ENCODE peak calls at places on chromosomes 3 and 15, in five cellular contexts. V, G, S, W and M are unnamed samples.
A peak's percentile ranks its signal among the peaks of the same experiment; 100 is the strongest.

GRCh38 chr15:22981336-22981840 is 1.2 kb upstream of the CYFIP1 start:
- DNase-seq in W (no peak), V (no peak), S (no peak), G (no peak), M (peak; percentile 46)

GRCh38 chr3:32392530-32393302 is 1.1 kb downstream of the CMTM7 start:
- DNase-seq in W (no peak), G (peak; percentile 67), V (peak; percentile 37), S (no peak), M (peak; percentile 83)

GRCh38 chr15:50066202-50066601 is 52.8 kb downstream of the ATP8B4 start:
- DNase-seq in V (no peak), G (peak; percentile 51), S (no peak), W (no peak), M (no peak)

GRCh38 chr3:36904641-36905040 is 40.2 kb downstream of the TRANK1 start:
- DNase-seq in G (peak; percentile 11), W (no peak), S (no peak), V (no peak), M (no peak)

GRCh38 chr3:108862865-108863798 is 40.5 kb downstream of the TRAT1 start:
- DNase-seq in V (no peak), W (no peak), S (no peak), G (no peak), M (no peak)

GRCh38 chr3:146128939-146129338 is 32.0 kb downstream of the PLOD2 start:
- DNase-seq in S (no peak), W (no peak), V (no peak), G (no peak), M (no peak)

GRCh38 chr3:6262035-6262434 is 598.9 kb upstream of the GRM7 start:
- DNase-seq in G (no peak), S (no peak), V (no peak), W (no peak), M (no peak)

GRCh38 chr15:45179221-45179985 is 8.4 kb downstream of the SHF start:
- DNase-seq in W (no peak), G (peak; percentile 17), S (peak; percentile 33), V (no peak), M (no peak)

GRCh38 chr3:111735271-111735758 is 123.8 kb upstream of the PHLDB2 start:
- DNase-seq in V (no peak), S (no peak), W (no peak), G (peak; percentile 92), M (no peak)

GRCh38 chr3:115905871-115906270 is 282.6 kb downstream of the GAP43 start:
- DNase-seq in V (no peak), S (no peak), G (no peak), W (no peak), M (no peak)

GRCh38 chr3:149536429-149536828 is 61.9 kb downstream of the TM4SF4 start:
- DNase-seq in S (no peak), G (peak; percentile 64), V (no peak), W (no peak), M (peak; percentile 74)

GRCh38 chr3:148943531-148944200 is 47.7 kb upstream of the GYG1 start:
- DNase-seq in W (peak; percentile 80), S (no peak), V (no peak), G (peak; percentile 92), M (no peak)

GRCh38 chr15:73694419-73694818 is 10.2 kb downstream of the CD276 start:
- DNase-seq in G (no peak), S (no peak), W (no peak), V (no peak), M (peak; percentile 53)

GRCh38 chr3:8503461-8503860 is 1.8 kb downstream of the LMCD1 start:
- DNase-seq in V (no peak), S (no peak), G (no peak), W (no peak), M (no peak)

GRCh38 chr3:187735837-187736236 is 9.4 kb downstream of the BCL6 start:
- DNase-seq in V (no peak), W (no peak), S (no peak), G (no peak), M (no peak)

GRCh38 chr3:196837819-196838420 is 29.8 kb upstream of the SENP5 start:
- DNase-seq in S (peak; percentile 60), W (peak; percentile 58), V (no peak), G (peak; percentile 73), M (peak; percentile 71)

DNA sequence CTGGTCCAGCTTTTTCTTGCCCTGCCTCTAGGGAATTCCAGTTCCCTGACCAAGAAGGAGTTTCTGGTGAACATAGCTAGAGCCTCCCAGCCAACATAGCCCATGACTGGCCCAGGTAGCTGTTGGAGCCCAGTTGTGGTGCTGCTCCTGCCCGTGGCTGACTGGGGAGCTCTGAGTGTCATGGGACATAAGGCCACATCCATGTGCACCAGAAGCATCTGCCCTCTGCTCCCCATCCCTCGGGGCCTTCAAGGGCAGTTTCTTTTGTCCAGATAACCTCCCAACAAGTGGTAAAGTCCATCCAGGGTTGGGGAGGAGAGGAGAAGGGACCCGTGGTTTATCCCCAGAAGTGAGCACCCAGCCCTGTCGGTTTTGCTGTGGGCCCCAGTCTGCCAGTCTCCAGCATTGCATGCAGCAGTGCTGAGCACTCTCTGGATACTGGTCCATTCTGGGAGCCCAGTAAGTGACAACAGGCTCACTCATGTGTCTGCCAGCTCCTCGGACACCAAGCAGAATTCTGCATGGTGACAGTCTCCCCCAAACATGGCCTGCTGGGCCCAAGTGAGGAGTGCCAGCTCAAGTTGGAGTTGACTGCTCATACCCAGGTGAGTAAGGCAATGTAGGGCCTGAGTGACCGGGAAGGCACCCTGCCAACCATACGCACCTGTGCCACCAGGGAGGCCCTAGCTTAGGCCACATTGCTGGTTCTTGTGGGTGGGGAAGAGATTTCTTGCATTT is 28.8 kb downstream of the ACAA1 start:
- DNase-seq in V (no peak), S (no peak), G (no peak), W (no peak), M (peak; percentile 51)
- H3K4me3 ChIP-seq in V (no peak overlapping the region), S (no peak overlapping the region), G (no peak overlapping the region), W (no peak overlapping the region), M (no peak overlapping the region)

GRCh38 chr15:33467146-33467815 is 156.5 kb downstream of the RYR3 start:
- DNase-seq in S (no peak), V (no peak), W (no peak), G (no peak), M (no peak)
- H3K4me3 ChIP-seq in S (no peak overlapping the region), V (no peak overlapping the region), W (no peak overlapping the region), G (no peak overlapping the region), M (no peak overlapping the region)

DNA sequence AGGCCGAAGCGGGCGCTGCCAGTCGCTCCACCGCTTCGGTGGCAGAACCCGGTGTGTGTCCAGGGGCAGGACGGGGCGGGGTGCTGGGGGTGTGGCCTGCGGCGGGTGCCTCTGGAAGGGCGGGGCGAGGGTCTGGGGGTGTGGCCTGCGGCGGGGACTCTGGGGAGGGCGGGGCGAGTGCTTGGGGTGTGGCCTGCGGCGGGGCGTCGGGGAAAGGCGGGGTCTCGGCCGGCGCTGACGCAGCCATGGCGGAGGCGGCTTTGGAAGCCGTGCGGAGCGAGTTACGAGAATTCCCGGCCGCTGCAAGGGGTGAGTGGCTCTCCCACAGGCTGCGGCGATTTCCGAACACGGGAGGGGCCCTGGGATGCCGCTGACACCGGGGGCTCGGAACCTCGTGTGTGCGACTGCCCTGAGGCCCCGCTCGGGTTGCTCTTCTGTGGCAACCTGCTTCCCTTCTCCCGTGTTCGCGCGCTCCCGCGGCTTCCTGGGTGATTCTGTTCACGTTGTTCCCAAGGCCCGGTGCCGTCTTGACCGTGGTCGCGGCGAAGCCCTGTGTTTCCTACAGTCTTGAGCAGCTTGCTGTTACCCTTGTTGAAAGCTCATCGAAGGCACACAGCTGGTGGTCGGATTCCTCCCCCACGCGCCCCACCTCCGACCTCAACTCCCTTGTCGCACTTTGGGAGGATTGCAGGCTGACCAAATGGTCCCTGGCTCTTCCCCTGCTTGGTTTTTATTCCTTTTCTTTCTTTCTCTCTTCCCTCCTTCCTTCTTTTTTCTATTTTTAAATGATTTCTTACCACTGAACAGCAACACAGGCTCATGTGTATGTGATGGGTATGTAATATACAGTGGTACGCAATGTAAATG is at the start of gene JMJD7:
- DNase-seq in S (peak; percentile 93), W (peak; percentile 36), V (peak; percentile 81), G (peak; percentile 80), M (peak; percentile 97)
- H3K4me3 ChIP-seq in S (peak within 1 kb of the TSS; percentile 89), W (peak within 1 kb of the TSS; percentile 85), V (peak within 1 kb of the TSS; percentile 77), G (peak within 1 kb of the TSS; percentile 87), M (peak within 1 kb of the TSS; percentile 66)

DNA sequence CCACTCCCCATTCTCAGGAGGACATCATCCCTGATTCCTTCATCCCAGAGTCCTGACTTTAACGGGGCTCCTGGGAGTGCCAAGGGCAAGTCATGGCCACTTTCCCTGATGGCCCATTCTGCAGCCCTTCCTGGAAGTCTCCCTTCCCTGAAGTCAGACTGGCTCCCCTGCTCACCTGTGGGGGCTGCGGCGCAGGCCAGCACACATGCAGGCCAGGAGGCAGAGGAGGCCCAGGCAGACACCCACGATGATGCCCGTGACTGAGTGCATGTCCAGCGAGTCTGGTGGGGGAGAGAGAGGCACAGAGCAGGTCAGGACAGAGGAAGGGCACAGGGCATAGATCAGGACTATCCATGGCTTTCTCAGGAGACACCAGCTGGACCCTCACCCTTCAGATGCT is 8.6 kb upstream of the IGDCC3 start:
- DNase-seq in S (no peak), W (no peak), V (no peak), G (no peak), M (no peak)
- H3K4me3 ChIP-seq in S (no peak overlapping the region), W (no peak overlapping the region), V (no peak overlapping the region), G (no peak overlapping the region), M (no peak overlapping the region)

DNA sequence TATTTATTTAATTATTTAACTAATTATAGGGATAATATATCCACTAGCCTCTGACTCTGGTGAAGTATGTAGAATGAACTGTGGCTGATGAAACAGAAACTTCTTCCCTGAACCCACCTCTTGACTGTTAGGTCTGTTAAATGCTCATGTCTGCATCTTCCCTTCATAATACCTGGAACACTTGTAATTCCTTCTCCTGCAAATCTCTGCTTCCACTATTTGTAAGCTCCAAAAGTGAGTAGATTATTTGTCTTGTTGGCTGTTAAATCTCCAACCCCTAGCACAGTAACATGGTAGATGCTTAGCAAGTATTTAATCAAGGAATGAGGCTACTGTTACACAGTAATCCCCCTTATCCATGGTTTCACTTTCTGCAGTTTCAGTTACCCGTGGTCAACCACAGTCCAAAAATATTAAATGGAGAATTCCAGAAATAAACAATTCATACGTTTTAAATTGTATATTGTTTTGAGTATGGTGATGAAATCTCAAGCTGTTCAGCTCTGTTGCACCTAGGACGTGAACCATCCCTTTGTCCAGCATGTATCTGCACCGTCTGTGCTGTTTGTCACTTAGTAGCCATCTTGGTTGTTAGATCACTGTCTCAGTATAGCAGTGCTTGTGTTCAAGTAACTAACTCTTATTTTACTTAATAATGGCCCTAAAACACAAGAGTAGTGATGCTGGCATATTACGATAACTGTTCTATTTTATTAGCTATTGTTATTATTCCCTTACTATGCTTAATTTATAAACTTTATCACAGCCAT is 5.7 kb downstream of the TTBK2 start:
- DNase-seq in V (no peak), G (no peak), S (no peak), W (no peak), M (no peak)
- H3K4me3 ChIP-seq in V (peak overlapping the region; percentile 29), G (no peak overlapping the region), S (no peak overlapping the region), W (peak overlapping the region; percentile 49), M (no peak overlapping the region)

GRCh38 chr15:96947296-96947695 is 616.8 kb downstream of the NR2F2 start:
- DNase-seq in W (no peak), S (no peak), V (no peak), G (no peak), M (no peak)
- H3K4me3 ChIP-seq in W (no peak overlapping the region), S (no peak overlapping the region), V (no peak overlapping the region), G (no peak overlapping the region), M (no peak overlapping the region)

DNA sequence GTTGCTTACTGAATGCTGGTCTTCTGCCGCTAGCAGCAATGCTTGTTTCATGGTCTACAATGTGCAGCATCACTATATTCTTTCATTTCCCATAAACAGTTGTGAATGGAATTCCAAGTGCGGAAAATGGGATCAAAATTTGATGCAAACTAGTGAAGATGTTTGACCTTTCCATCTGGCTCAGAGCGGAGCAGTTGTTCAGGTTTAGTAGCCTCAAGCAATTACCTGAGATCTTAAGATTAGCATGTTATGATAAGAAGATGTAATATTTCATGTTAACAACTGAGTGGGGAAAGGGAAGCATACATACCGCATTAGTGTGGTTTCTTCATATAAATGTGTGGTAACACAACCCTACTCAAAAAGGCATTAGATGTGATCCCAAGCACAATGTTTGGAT is 221.1 kb upstream of the CFAP20DC start:
- DNase-seq in V (no peak), S (no peak), W (no peak), G (no peak), M (no peak)
- H3K4me3 ChIP-seq in V (no peak overlapping the region), S (no peak overlapping the region), W (no peak overlapping the region), G (no peak overlapping the region), M (no peak overlapping the region)